ENCODE peak calls at places on chromosomes 2 and 18, in four cellular contexts. S is lower lobe of right lung, Q is uterus, X is D341Med. G is an unnamed sample.

GRCh38 chr2:177474904-177475474 is 82.4 kb downstream of the AGPS start:
- DNase-seq in S (no peak), Q (no peak), X (no peak), G (no peak)

GRCh38 chr2:134603966-134604365 is 114.8 kb downstream of the TMEM163 start:
- DNase-seq in S (no peak), Q (no peak), X (no peak), G (no peak)

GRCh38 chr2:12705742-12706141 is 11.0 kb upstream of the TRIB2 start:
- DNase-seq in X (no peak), Q (no peak), S (no peak), G (no peak)

GRCh38 chr18:50662775-50663383 is 103.0 kb downstream of the MAPK4 start:
- DNase-seq in Q (no peak), X (no peak), S (no peak), G (no peak)

GRCh38 chr2:186891219-186891621 is 42.2 kb upstream of the ZSWIM2 start:
- DNase-seq in Q (peak; percentile 22), X (no peak), S (no peak), G (no peak)

GRCh38 chr2:23028106-23028505 is 356.9 kb upstream of the KLHL29 start:
- DNase-seq in S (no peak), Q (no peak), X (no peak), G (no peak)

GRCh38 chr18:59354731-59355130 is 4.3 kb downstream of the LMAN1 start:
- DNase-seq in Q (no peak), S (no peak), X (no peak), G (no peak)

GRCh38 chr2:83069724-83070123 is 1389.4 kb downstream of the SUCLG1 start:
- DNase-seq in X (no peak), S (no peak), Q (no peak), G (no peak)

GRCh38 chr2:111702119-111702808 is 181.7 kb downstream of the ANAPC1 start:
- DNase-seq in S (no peak), Q (no peak), X (peak; percentile 32), G (peak; percentile 38)

GRCh38 chr18:50284226-50284885 is 3.0 kb upstream of the MBD1 start:
- DNase-seq in X (no peak), Q (no peak), S (no peak), G (no peak)

GRCh38 chr18:48719988-48720654 is 181.3 kb downstream of the CTIF start:
- DNase-seq in Q (no peak), X (no peak), S (no peak), G (no peak)

GRCh38 chr18:75799449-75800330 is 372.2 kb upstream of the SMIM21 start:
- DNase-seq in Q (no peak), X (no peak), S (no peak), G (no peak)

GRCh38 chr2:182283512-182283911 is 143.3 kb downstream of the PDE1A start:
- DNase-seq in S (no peak), Q (no peak), X (no peak), G (no peak)

GRCh38 chr2:95323347-95324155 is 26.4 kb downstream of the KCNIP3 start:
- DNase-seq in Q (no peak), X (peak; percentile 67), S (no peak), G (no peak)

GRCh38 chr2:158543957-158544356 is 87.2 kb downstream of the PKP4 start:
- DNase-seq in X (no peak), S (no peak), Q (no peak), G (no peak)

G was measured in immature natural killer cell.